ENCODE peak calls at places on chromosomes 13 and 19, in four cellular contexts. One of them, this sample, is unnamed. For H3K4me1, the result is how much of the 10 kb centered on the place peaks cover.

GRCh38 chr13:95100525-95101121 is 200.6 kb downstream of the ABCC4 start:
- DNase-seq in PC-9: no peak
- DNase-seq in psoas muscle: no peak
- DNase-seq in small intestine: no peak
- DNase-seq in this sample: no peak

GRCh38 chr19:2567580-2567979 is 91.7 kb downstream of the GADD45B start:
- DNase-seq in PC-9: no peak
- DNase-seq in psoas muscle: peak
- DNase-seq in small intestine: peak
- DNase-seq in this sample: peak

GRCh38 chr13:23889598-23890224 is 511 bp upstream of the MIPEP start:
- DNase-seq in PC-9: no peak
- DNase-seq in psoas muscle: no peak
- DNase-seq in small intestine: peak
- DNase-seq in this sample: no peak

GRCh38 chr19:20247016-20247683 is 80.1 kb downstream of the ZNF486 start:
- DNase-seq in PC-9: peak
- DNase-seq in psoas muscle: no peak
- DNase-seq in small intestine: no peak
- DNase-seq in this sample: no peak

GRCh38 chr13:71374471-71375041 is 492.4 kb downstream of the DACH1 start:
- DNase-seq in PC-9: no peak
- DNase-seq in psoas muscle: no peak
- DNase-seq in small intestine: peak
- DNase-seq in this sample: no peak

GRCh38 chr13:20475927-20476691 is 49.5 kb downstream of the CRYL1 start:
- DNase-seq in PC-9: no peak
- DNase-seq in psoas muscle: no peak
- DNase-seq in small intestine: peak
- DNase-seq in this sample: no peak

GRCh38 chr13:39881887-39882286 is 226.4 kb downstream of the COG6 start:
- DNase-seq in PC-9: no peak
- DNase-seq in psoas muscle: no peak
- DNase-seq in small intestine: no peak
- DNase-seq in this sample: no peak

GRCh38 chr19:610071-610800 is 20.6 kb downstream of the HCN2 start:
- DNase-seq in PC-9: no peak
- DNase-seq in psoas muscle: no peak
- DNase-seq in small intestine: no peak
- DNase-seq in this sample: no peak

GRCh38 chr19:51511353-51511752 is 9.8 kb upstream of the SIGLEC12 start:
- DNase-seq in PC-9: no peak
- DNase-seq in psoas muscle: no peak
- DNase-seq in small intestine: no peak
- DNase-seq in this sample: no peak

GRCh38 chr13:67736646-67737420 is 506.7 kb upstream of the PCDH9 start:
- DNase-seq in PC-9: no peak
- DNase-seq in psoas muscle: no peak
- DNase-seq in small intestine: peak
- DNase-seq in this sample: no peak

GRCh38 chr19:52138614-52139290 is 986 bp downstream of the ZNF616 start:
- DNase-seq in PC-9: peak
- DNase-seq in psoas muscle: no peak
- DNase-seq in small intestine: peak
- DNase-seq in this sample: peak

GRCh38 chr19:6059396-6059947 is 50.8 kb downstream of the RFX2 start:
- DNase-seq in PC-9: no peak
- DNase-seq in psoas muscle: no peak
- DNase-seq in small intestine: no peak
- DNase-seq in this sample: no peak

GRCh38 chr19:47716270-47716937 is 3.2 kb downstream of the EHD2 start:
- DNase-seq in PC-9: no peak
- DNase-seq in psoas muscle: no peak
- DNase-seq in small intestine: no peak
- DNase-seq in this sample: no peak

GRCh38 chr19:8305798-8306197 is 2.4 kb downstream of the CD320 start:
- DNase-seq in PC-9: no peak
- DNase-seq in psoas muscle: peak
- DNase-seq in small intestine: no peak
- DNase-seq in this sample: peak

GRCh38 chr13:35475960-35476943 is at the start of gene MAB21L1:
- DNase-seq in PC-9: no peak
- DNase-seq in psoas muscle: peak
- DNase-seq in small intestine: peak
- DNase-seq in this sample: no peak

GRCh38 chr13:101569807-101570206 is 117.3 kb downstream of the ITGBL1 start:
- DNase-seq in PC-9: no peak
- DNase-seq in psoas muscle: no peak
- DNase-seq in small intestine: no peak
- DNase-seq in this sample: no peak

GRCh38 chr13:78497702-78498319 is 105.5 kb downstream of the POU4F1 start:
- DNase-seq in PC-9: no peak
- DNase-seq in psoas muscle: no peak
- DNase-seq in small intestine: no peak
- DNase-seq in this sample: no peak

GRCh38 chr13:27770809-27771208 is 21.5 kb upstream of the GSX1 start:
- DNase-seq in PC-9: no peak
- DNase-seq in psoas muscle: no peak
- DNase-seq in small intestine: peak
- DNase-seq in this sample: no peak

GRCh38 chr19:571127-571974 is 1.0 kb upstream of the BSG start:
- DNase-seq in PC-9: peak
- DNase-seq in psoas muscle: no peak
- DNase-seq in small intestine: peak
- DNase-seq in this sample: no peak

GRCh38 chr19:883661-884211 is 9.3 kb downstream of the MED16 start:
- DNase-seq in PC-9: peak
- DNase-seq in psoas muscle: peak
- DNase-seq in small intestine: no peak
- DNase-seq in this sample: no peak

GRCh38 chr19:48636859-48637448 is at the start of gene DBP:
- DNase-seq in PC-9: no peak
- DNase-seq in psoas muscle: peak
- DNase-seq in small intestine: peak
- DNase-seq in this sample: peak

GRCh38 chr19:18109731-18110671 is 12.4 kb downstream of the MAST3 start:
- DNase-seq in PC-9: peak
- DNase-seq in psoas muscle: peak
- DNase-seq in small intestine: peak
- DNase-seq in this sample: peak

GRCh38 chr13:106484084-106484754 is 51.2 kb downstream of the EFNB2 start:
- DNase-seq in PC-9: no peak
- DNase-seq in psoas muscle: no peak
- DNase-seq in small intestine: peak
- DNase-seq in this sample: no peak

GRCh38 chr19:16417660-16418596 is 53.8 kb downstream of the EPS15L1 start:
- DNase-seq in PC-9: peak
- DNase-seq in psoas muscle: peak
- DNase-seq in small intestine: peak
- DNase-seq in this sample: peak

GRCh38 chr13:35630551-35631275 is 154.2 kb upstream of the MAB21L1 start:
- DNase-seq in PC-9: no peak
- DNase-seq in psoas muscle: no peak
- DNase-seq in small intestine: peak
- DNase-seq in this sample: no peak

DNA sequence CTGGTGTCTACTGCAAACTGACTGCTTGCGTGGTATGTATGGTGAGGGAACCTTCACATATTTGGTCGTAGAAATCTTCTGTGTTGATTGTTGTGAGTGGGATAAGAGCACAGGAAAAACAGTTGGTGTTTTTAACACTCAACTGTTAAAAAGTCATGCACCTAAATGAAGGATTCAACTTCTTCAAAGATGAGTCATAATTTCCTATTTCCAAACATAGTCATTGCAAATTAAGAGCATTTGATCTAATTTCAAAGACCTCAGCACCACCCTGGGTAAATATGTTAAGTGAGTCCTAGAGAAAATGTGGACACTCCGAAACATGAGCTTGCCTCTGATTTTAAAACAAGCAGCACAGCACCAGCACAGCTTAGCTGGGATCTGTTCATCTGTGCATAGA is 840.2 kb downstream of the UQCRFS1 start:
- DNase-seq in PC-9: no peak
- DNase-seq in psoas muscle: no peak
- DNase-seq in small intestine: no peak
- DNase-seq in this sample: no peak
- H3K4me1 ChIP-seq in PC-9: under half
- H3K4me1 ChIP-seq in psoas muscle: under half
- H3K4me1 ChIP-seq in small intestine: under half
- H3K4me1 ChIP-seq in this sample: under half

DNA sequence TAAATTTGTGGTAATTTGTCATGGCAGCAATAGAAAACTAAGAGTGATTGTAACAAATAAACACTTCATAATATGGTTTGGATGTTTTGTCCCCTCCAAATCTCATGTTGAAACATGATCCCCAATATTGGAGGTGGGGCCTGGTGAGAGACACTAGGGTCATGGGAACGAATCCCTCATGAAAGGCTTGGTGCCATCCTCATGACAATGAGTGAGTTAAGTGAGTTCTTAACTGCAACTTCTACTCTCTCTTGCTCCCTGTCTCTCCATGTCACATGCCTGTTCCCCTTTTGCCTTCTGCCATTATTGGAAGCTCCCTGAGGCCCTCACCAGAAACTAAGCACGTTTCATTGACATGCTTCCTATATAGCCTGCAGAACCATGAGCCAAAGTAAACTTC is 1233.2 kb downstream of the OLFM4 start:
- DNase-seq in PC-9: no peak
- DNase-seq in psoas muscle: no peak
- DNase-seq in small intestine: no peak
- DNase-seq in this sample: no peak
- H3K4me3 ChIP-seq in PC-9: no peak
- H3K4me3 ChIP-seq in psoas muscle: no peak
- H3K4me3 ChIP-seq in small intestine: no peak
- H3K4me3 ChIP-seq in this sample: no peak

GRCh38 chr19:15289673-15290072 is 42.7 kb downstream of the BRD4 start:
- DNase-seq in PC-9: no peak
- DNase-seq in psoas muscle: no peak
- DNase-seq in small intestine: no peak
- DNase-seq in this sample: no peak
- H3K4me1 ChIP-seq in PC-9: under half
- H3K4me1 ChIP-seq in psoas muscle: half or more
- H3K4me1 ChIP-seq in small intestine: under half
- H3K4me1 ChIP-seq in this sample: under half

GRCh38 chr19:50329146-50329925 is at the start of gene KCNC3:
- DNase-seq in PC-9: peak
- DNase-seq in psoas muscle: peak
- DNase-seq in small intestine: peak
- DNase-seq in this sample: peak
- H3K4me3 ChIP-seq in PC-9: no peak
- H3K4me3 ChIP-seq in psoas muscle: peak
- H3K4me3 ChIP-seq in small intestine: peak
- H3K4me3 ChIP-seq in this sample: no peak

DNA sequence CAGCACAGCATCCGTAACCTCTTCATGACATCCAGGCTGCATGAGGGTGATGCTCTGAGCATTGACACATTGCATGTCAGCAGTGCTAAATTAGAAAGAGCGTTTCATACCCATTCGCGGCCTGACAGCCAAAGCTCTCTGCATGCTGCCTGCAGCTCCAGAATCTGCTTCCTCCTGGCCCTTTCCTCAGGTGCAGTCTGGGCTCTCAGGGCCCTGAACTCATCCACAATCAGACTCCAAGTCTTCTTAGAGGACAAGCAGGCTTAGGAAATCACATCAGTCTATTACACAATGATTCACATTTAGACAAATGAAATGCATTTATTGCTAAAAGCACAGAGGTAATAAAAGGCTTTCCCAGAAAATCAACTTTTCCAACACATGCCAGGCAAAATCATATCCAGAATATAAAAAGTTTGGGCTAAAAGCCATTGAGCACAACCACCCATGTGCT is 109.1 kb downstream of the COL4A2 start:
- DNase-seq in PC-9: no peak
- DNase-seq in psoas muscle: no peak
- DNase-seq in small intestine: no peak
- DNase-seq in this sample: no peak
- H3K4me1 ChIP-seq in PC-9: under half
- H3K4me1 ChIP-seq in psoas muscle: under half
- H3K4me1 ChIP-seq in small intestine: under half
- H3K4me1 ChIP-seq in this sample: under half

GRCh38 chr19:55677572-55678028 is 2.6 kb downstream of the EPN1 start:
- DNase-seq in PC-9: no peak
- DNase-seq in psoas muscle: no peak
- DNase-seq in small intestine: peak
- DNase-seq in this sample: peak

GRCh38 chr19:55680339-55681130 is 5.5 kb downstream of the EPN1 start:
- DNase-seq in PC-9: no peak
- DNase-seq in psoas muscle: no peak
- DNase-seq in small intestine: no peak
- DNase-seq in this sample: peak

GRCh38 chr19:55681131-55682087 is 6.4 kb downstream of the EPN1 start:
- DNase-seq in PC-9: no peak
- DNase-seq in psoas muscle: no peak
- DNase-seq in small intestine: no peak
- DNase-seq in this sample: no peak

GRCh38 chr19:55678121-55678671 is 3.2 kb downstream of the EPN1 start:
- DNase-seq in PC-9: no peak
- DNase-seq in psoas muscle: peak
- DNase-seq in small intestine: no peak
- DNase-seq in this sample: peak

DNA sequence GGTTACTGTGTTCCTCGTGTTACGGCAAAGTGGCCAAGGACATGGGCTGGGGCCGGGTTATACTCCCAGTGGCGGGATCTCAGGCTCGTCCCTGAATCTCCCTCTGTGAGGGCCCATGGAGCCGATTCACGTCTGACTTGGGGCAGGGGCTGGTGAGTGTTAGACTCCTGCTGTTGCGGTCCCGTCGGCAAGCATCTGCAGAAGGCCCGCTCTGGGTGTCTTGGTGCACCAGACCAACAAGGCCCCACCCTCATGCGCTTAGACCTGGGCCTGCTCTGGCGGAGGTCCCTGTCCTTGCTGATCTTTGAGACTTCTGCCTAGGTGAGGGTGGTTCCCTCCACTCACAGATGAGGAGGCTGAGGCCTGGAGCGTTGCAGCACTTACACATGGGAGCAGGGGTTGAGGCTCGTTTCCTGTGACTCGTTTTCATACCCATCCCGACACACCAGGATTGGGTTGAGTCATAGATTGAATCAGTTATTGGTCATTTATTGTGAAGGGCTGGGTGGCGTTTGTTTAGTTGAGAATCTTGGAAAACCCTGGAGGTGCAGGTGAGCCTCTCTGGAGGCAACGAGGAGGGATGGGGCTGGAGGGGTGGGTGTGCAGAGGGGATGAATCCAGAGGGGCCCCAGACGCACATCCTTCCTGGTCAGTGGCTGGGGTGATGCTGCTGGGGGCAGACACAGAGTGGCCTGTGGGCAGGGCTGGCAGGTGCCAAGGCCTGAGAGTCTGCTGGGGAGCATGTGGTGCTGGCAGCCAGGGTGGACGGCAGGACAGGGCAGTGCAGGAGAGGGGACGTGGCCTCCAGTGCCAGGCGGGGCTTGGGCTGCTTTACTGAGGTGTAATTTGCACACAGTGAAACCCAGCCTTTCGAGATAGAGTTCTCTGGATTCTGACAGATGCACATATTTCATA is 4.6 kb downstream of the EPN1 start:
- DNase-seq in PC-9: no peak
- DNase-seq in psoas muscle: no peak
- DNase-seq in small intestine: peak
- DNase-seq in this sample: no peak
- H3K4me3 ChIP-seq in PC-9: no peak
- H3K4me3 ChIP-seq in psoas muscle: no peak
- H3K4me3 ChIP-seq in small intestine: no peak
- H3K4me3 ChIP-seq in this sample: no peak

GRCh38 chr19:13098291-13099072 is 4.2 kb downstream of the LYL1 start:
- DNase-seq in PC-9: peak
- DNase-seq in psoas muscle: no peak
- DNase-seq in small intestine: peak
- DNase-seq in this sample: peak
- H3K4me1 ChIP-seq in PC-9: under half
- H3K4me1 ChIP-seq in psoas muscle: under half
- H3K4me1 ChIP-seq in small intestine: under half
- H3K4me1 ChIP-seq in this sample: under half